ENCODE peak calls at places on chromosomes 5 and 9, in five cellular contexts. Y is AG09309, D is lung, V is lower leg skin, S is RWPE1. T is an unnamed sample.

GRCh38 chr5:69493235-69493925 is 790 bp downstream of the OCLN start:
- DNase-seq in V (no peak), D (peak; percentile 50), Y (no peak), S (peak; percentile 58), T (peak; percentile 25)

GRCh38 chr5:141338538-141339306 is at the start of gene PCDHGA2:
- DNase-seq in S (no peak), V (no peak), Y (no peak), D (no peak), T (no peak)

GRCh38 chr9:4796988-4797956 is 4.5 kb downstream of the RCL1 start:
- DNase-seq in Y (no peak), V (no peak), S (no peak), D (no peak), T (no peak)

GRCh38 chr9:5389109-5389732 is 48.5 kb downstream of the PLGRKT start:
- DNase-seq in S (peak; percentile 1), V (no peak), D (no peak), Y (peak; percentile 53), T (no peak)

GRCh38 chr9:135339378-135339973 is 140.1 kb upstream of the PPP1R26 start:
- DNase-seq in Y (no peak), V (peak; percentile 76), D (no peak), S (no peak), T (no peak)

GRCh38 chr5:9361835-9362234 is 184.0 kb downstream of the SEMA5A start:
- DNase-seq in V (no peak), Y (no peak), D (peak; percentile 45), S (peak; percentile 46), T (no peak)

GRCh38 chr9:96048116-96048953 is 172.8 kb downstream of the ERCC6L2 start:
- DNase-seq in S (no peak), D (no peak), V (no peak), Y (no peak), T (no peak)

GRCh38 chr5:173514666-173515065 is 101.8 kb downstream of the BOD1 start:
- DNase-seq in Y (no peak), S (no peak), D (no peak), V (no peak), T (no peak)

GRCh38 chr5:33476992-33477391 is 36.2 kb downstream of the TARS1 start:
- DNase-seq in S (no peak), Y (no peak), D (no peak), V (no peak), T (no peak)

GRCh38 chr9:114505187-114506081 is at the start of gene WHRN:
- DNase-seq in S (peak; percentile 100), D (peak; percentile 93), Y (peak; percentile 27), V (peak; percentile 98), T (peak; percentile 94)

GRCh38 chr5:173925449-173926071 is 37.4 kb downstream of the CPEB4 start:
- DNase-seq in Y (no peak), V (no peak), D (no peak), S (peak; percentile 36), T (no peak)

GRCh38 chr9:98781588-98782383 is 14.6 kb downstream of the ANKS6 start:
- DNase-seq in V (no peak), Y (no peak), S (peak; percentile 98), D (peak; percentile 76), T (no peak)

GRCh38 chr9:127183814-127184582 is 61.6 kb upstream of the ANGPTL2 start:
- DNase-seq in Y (peak; percentile 64), V (peak; percentile 93), S (no peak), D (no peak), T (no peak)

GRCh38 chr9:13083973-13084528 is 195.4 kb downstream of the MPDZ start:
- DNase-seq in Y (peak; percentile 3), D (no peak), S (peak; percentile 26), V (no peak), T (no peak)

GRCh38 chr5:171736976-171737848 is 48.4 kb upstream of the SMIM23 start:
- DNase-seq in S (no peak), V (no peak), D (peak; percentile 39), Y (peak; percentile 13), T (no peak)

GRCh38 chr5:137122075-137122474 is 377.1 kb downstream of the SPOCK1 start:
- DNase-seq in V (no peak), S (no peak), D (no peak), Y (no peak), T (no peak)

GRCh38 chr5:103086547-103086946 is 33.4 kb downstream of the GIN1 start:
- DNase-seq in D (no peak), Y (no peak), V (no peak), S (peak; percentile 5), T (no peak)

GRCh38 chr5:65721050-65721774 is 697 bp downstream of the SGTB start:
- DNase-seq in D (peak; percentile 35), S (peak; percentile 67), V (peak; percentile 93), Y (no peak), T (peak; percentile 24)

GRCh38 chr5:144944936-144945335 is 774.3 kb downstream of the KCTD16 start:
- DNase-seq in Y (no peak), V (no peak), S (no peak), D (no peak), T (no peak)

GRCh38 chr5:39578887-39579497 is 154.2 kb upstream of the DAB2 start:
- DNase-seq in D (no peak), S (no peak), Y (no peak), V (no peak), T (no peak)
- TF ChIP-seq CTCF in D (no peak), S (peak; percentile 78), Y (peak; percentile 31), V (no peak), T (peak; percentile 96)

GRCh38 chr5:75734913-75735789 is 17.9 kb upstream of the POC5 start:
- DNase-seq in S (peak; percentile 25), V (no peak), D (no peak), Y (no peak), T (no peak)
- TF ChIP-seq CTCF in S (peak; percentile 67), V (no peak), D (no peak), Y (peak; percentile 47), T (no peak)

GRCh38 chr5:133114166-133114932 is 62.5 kb downstream of the HSPA4 start:
- DNase-seq in V (peak; percentile 70), D (no peak), Y (no peak), S (no peak), T (no peak)
- TF ChIP-seq CTCF in V (no peak), D (no peak), Y (no peak), S (no peak), T (no peak)

DNA sequence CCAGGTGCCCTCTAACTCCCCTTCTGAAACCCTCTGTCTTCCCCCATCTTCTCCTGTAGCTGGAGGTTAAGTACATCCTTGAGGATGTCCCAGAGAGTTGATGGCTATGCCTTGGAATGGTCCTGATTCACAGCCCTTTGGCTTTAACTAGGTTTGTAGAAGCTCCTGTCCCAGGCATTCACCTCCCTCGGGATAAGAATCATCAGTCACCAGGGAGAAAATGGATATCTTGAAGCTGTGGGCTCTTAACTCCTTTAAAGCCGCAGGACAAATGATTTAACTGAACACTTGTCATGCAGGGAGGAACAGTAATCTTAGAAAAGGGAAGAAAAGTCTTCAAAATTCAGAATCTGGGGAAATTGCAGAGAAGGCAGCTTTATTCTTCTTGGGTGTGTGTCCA is 139.9 kb downstream of the PSAT1 start:
- DNase-seq in D (no peak), S (no peak), Y (no peak), V (no peak), T (no peak)
- TF ChIP-seq CTCF in D (no peak), S (no peak), Y (no peak), V (no peak), T (no peak)

GRCh38 chr9:131735238-131736181 is 4.4 kb downstream of the RAPGEF1 start:
- DNase-seq in Y (no peak), S (no peak), D (no peak), V (no peak), T (no peak)

GRCh38 chr9:131737426-131737825 is 2.5 kb downstream of the RAPGEF1 start:
- DNase-seq in S (no peak), D (no peak), Y (no peak), V (no peak), T (no peak)

GRCh38 chr9:131738293-131738692 is 1.6 kb downstream of the RAPGEF1 start:
- DNase-seq in Y (no peak), D (no peak), V (no peak), S (no peak), T (no peak)

GRCh38 chr9:131734781-131735180 is 5.1 kb downstream of the RAPGEF1 start:
- DNase-seq in D (no peak), V (no peak), S (no peak), Y (no peak), T (no peak)

DNA sequence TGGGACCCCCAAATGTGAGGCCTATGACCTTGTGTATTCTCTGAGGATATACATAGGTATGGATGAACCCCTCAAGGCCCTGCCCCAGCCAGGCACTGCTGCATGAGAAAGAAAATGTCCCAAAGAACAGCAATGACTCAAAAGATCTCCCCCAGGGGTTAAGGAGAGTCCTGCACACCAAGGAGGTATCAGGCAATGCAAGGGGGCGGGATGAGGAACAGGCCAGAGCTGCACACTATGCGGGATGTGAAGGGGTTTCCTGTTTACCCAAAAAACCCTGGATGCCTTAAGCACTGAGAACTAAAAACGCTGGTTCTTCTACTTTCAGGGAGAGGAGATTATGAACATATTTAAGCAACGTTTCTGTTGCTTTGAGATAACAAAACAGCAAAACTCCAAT is 3.4 kb downstream of the RAPGEF1 start:
- DNase-seq in V (no peak), S (no peak), D (no peak), Y (no peak), T (no peak)
- TF ChIP-seq CTCF in V (no peak), S (no peak), D (no peak), Y (no peak), T (no peak)

GRCh38 chr9:130126721-130127429 is 45.3 kb upstream of the NCS1 start:
- DNase-seq in Y (no peak), S (no peak), V (no peak), D (no peak), T (no peak)

GRCh38 chr9:130128251-130128650 is 44.0 kb upstream of the NCS1 start:
- DNase-seq in V (no peak), D (no peak), S (no peak), Y (no peak), T (no peak)

GRCh38 chr9:130129425-130130061 is 42.7 kb upstream of the NCS1 start:
- DNase-seq in Y (no peak), V (no peak), S (no peak), D (no peak), T (no peak)

GRCh38 chr9:130124471-130124870 is 47.7 kb upstream of the NCS1 start:
- DNase-seq in D (no peak), S (no peak), V (no peak), Y (no peak), T (no peak)

DNA sequence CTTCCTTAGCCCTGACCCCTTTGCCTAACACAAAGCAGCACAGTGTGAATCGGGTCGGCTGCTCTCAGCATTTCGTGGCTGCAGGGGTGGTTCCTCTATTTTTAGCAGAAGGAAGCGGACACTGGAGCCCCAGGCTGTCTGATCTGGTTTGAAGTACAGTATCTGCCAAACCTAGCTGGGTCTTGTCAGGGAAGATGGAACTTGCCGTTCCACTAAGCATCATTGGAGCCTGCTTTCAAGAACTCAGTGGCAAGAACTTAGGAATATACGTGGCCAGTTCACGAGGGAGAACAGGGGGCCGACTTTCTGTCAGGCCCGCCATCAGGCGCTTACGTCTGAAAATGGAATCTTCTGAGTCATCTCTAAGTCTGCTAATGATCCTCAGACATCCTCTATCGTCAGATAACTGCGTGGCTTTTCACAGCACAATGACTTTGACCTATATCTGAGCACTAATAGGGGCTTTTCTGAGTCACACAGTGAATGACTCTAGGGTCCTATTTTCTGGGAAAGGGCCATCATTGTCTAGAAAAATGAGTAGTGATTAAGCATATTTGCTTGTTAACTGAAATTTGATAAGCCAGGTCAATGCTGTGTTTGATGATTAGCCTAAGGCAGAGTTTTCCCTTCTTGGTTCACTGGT is 43.3 kb upstream of the NCS1 start:
- DNase-seq in Y (peak; percentile 71), S (no peak), D (peak; percentile 48), V (peak; percentile 88), T (no peak)
- TF ChIP-seq CTCF in Y (no peak), S (no peak), D (no peak), V (no peak), T (no peak)